ENCODE peak calls at places on chromosomes 6 and 20, in ten cellular contexts. One of them, this sample, is unnamed.

GRCh38 chr6:52872031-52872430 is 31.4 kb upstream of the GSTA5 start:
- DNase-seq in mammary epithelial cell: no peak
- DNase-seq in suprapubic skin: no peak
- DNase-seq in Peyer's patch: no peak
- DNase-seq in transverse colon: no peak
- DNase-seq in sigmoid colon: no peak
- DNase-seq in left ventricle myocardium inferior: no peak
- DNase-seq in body of pancreas: no peak
- DNase-seq in testis: no peak
- DNase-seq in ovary: no peak
- DNase-seq in this sample: no peak

GRCh38 chr6:46743425-46744158 is 3.1 kb upstream of the ANKRD66 start:
- DNase-seq in Peyer's patch: no peak
- DNase-seq in suprapubic skin: no peak
- DNase-seq in left ventricle myocardium inferior: no peak
- DNase-seq in mammary epithelial cell: no peak
- DNase-seq in ovary: no peak
- DNase-seq in transverse colon: no peak
- DNase-seq in body of pancreas: no peak
- DNase-seq in testis: no peak
- DNase-seq in sigmoid colon: no peak
- DNase-seq in this sample: no peak

GRCh38 chr6:37699138-37699766 is 1.6 kb upstream of the MDGA1 start:
- DNase-seq in body of pancreas: peak; percentile 58
- DNase-seq in testis: peak; percentile 28
- DNase-seq in sigmoid colon: no peak
- DNase-seq in transverse colon: peak; percentile 63
- DNase-seq in Peyer's patch: no peak
- DNase-seq in mammary epithelial cell: no peak
- DNase-seq in suprapubic skin: no peak
- DNase-seq in ovary: no peak
- DNase-seq in left ventricle myocardium inferior: no peak
- DNase-seq in this sample: no peak

GRCh38 chr20:35093245-35093884 is 758 bp upstream of the TRPC4AP start:
- DNase-seq in suprapubic skin: no peak
- DNase-seq in sigmoid colon: no peak
- DNase-seq in transverse colon: no peak
- DNase-seq in Peyer's patch: no peak
- DNase-seq in left ventricle myocardium inferior: no peak
- DNase-seq in ovary: no peak
- DNase-seq in mammary epithelial cell: peak; percentile 71
- DNase-seq in body of pancreas: no peak
- DNase-seq in testis: no peak
- DNase-seq in this sample: no peak

GRCh38 chr6:146781836-146782235 is 183.1 kb downstream of the ADGB start:
- DNase-seq in ovary: no peak
- DNase-seq in sigmoid colon: no peak
- DNase-seq in left ventricle myocardium inferior: no peak
- DNase-seq in transverse colon: no peak
- DNase-seq in Peyer's patch: no peak
- DNase-seq in body of pancreas: no peak
- DNase-seq in suprapubic skin: no peak
- DNase-seq in mammary epithelial cell: no peak
- DNase-seq in testis: no peak
- DNase-seq in this sample: no peak

GRCh38 chr6:56573142-56573541 is 69.5 kb downstream of the DST start:
- DNase-seq in ovary: no peak
- DNase-seq in left ventricle myocardium inferior: no peak
- DNase-seq in body of pancreas: no peak
- DNase-seq in transverse colon: no peak
- DNase-seq in Peyer's patch: no peak
- DNase-seq in suprapubic skin: no peak
- DNase-seq in testis: no peak
- DNase-seq in sigmoid colon: no peak
- DNase-seq in mammary epithelial cell: no peak
- DNase-seq in this sample: no peak

GRCh38 chr6:166032366-166033171 is 135.1 kb downstream of the TBXT start:
- DNase-seq in body of pancreas: peak; percentile 72
- DNase-seq in mammary epithelial cell: no peak
- DNase-seq in left ventricle myocardium inferior: peak; percentile 79
- DNase-seq in ovary: peak; percentile 38
- DNase-seq in sigmoid colon: peak; percentile 85
- DNase-seq in Peyer's patch: no peak
- DNase-seq in testis: peak; percentile 31
- DNase-seq in transverse colon: peak; percentile 22
- DNase-seq in suprapubic skin: no peak
- DNase-seq in this sample: no peak

GRCh38 chr6:139879823-139880356 is 505.4 kb upstream of the CITED2 start:
- DNase-seq in sigmoid colon: no peak
- DNase-seq in suprapubic skin: no peak
- DNase-seq in left ventricle myocardium inferior: no peak
- DNase-seq in Peyer's patch: no peak
- DNase-seq in ovary: no peak
- DNase-seq in testis: no peak
- DNase-seq in transverse colon: no peak
- DNase-seq in mammary epithelial cell: no peak
- DNase-seq in body of pancreas: no peak
- DNase-seq in this sample: no peak

GRCh38 chr6:104396077-104396476 is 463.6 kb downstream of the HACE1 start:
- DNase-seq in sigmoid colon: no peak
- DNase-seq in Peyer's patch: no peak
- DNase-seq in left ventricle myocardium inferior: no peak
- DNase-seq in testis: no peak
- DNase-seq in body of pancreas: no peak
- DNase-seq in ovary: no peak
- DNase-seq in suprapubic skin: no peak
- DNase-seq in mammary epithelial cell: no peak
- DNase-seq in transverse colon: no peak
- DNase-seq in this sample: no peak

GRCh38 chr6:22062807-22063408 is 233.9 kb downstream of the PRL start:
- DNase-seq in left ventricle myocardium inferior: no peak
- DNase-seq in Peyer's patch: no peak
- DNase-seq in ovary: no peak
- DNase-seq in body of pancreas: peak; percentile 10
- DNase-seq in testis: no peak
- DNase-seq in sigmoid colon: no peak
- DNase-seq in transverse colon: no peak
- DNase-seq in mammary epithelial cell: no peak
- DNase-seq in suprapubic skin: no peak
- DNase-seq in this sample: peak; percentile 44

GRCh38 chr6:22068561-22069346 is 228.1 kb downstream of the PRL start:
- DNase-seq in sigmoid colon: no peak
- DNase-seq in transverse colon: no peak
- DNase-seq in body of pancreas: no peak
- DNase-seq in ovary: no peak
- DNase-seq in Peyer's patch: no peak
- DNase-seq in testis: no peak
- DNase-seq in suprapubic skin: no peak
- DNase-seq in mammary epithelial cell: no peak
- DNase-seq in left ventricle myocardium inferior: no peak
- DNase-seq in this sample: no peak

GRCh38 chr6:22067127-22067526 is 229.7 kb downstream of the PRL start:
- DNase-seq in suprapubic skin: no peak
- DNase-seq in testis: no peak
- DNase-seq in mammary epithelial cell: no peak
- DNase-seq in left ventricle myocardium inferior: no peak
- DNase-seq in transverse colon: no peak
- DNase-seq in body of pancreas: no peak
- DNase-seq in sigmoid colon: no peak
- DNase-seq in ovary: no peak
- DNase-seq in Peyer's patch: no peak
- DNase-seq in this sample: no peak

DNA sequence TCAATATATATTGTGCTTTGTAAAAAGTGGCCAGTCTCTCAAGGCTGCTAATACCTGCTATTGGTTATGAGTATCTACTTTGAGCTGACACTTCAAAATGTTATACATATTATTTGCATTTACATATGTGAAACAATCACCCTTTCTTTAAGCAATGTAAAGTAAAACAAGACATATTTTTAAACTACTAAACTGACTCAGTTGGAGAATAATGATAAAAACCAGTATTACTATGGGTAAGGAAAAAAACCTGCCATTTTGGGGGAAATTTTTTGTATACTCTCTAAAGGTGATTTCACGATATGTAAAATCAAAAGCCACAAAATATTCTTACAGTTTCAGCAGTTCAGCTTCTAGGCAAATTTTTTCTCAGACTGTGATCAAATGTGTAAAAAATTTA is 232.3 kb downstream of the PRL start:
- DNase-seq in Peyer's patch: no peak
- DNase-seq in left ventricle myocardium inferior: no peak
- DNase-seq in ovary: no peak
- DNase-seq in sigmoid colon: no peak
- DNase-seq in transverse colon: no peak
- DNase-seq in suprapubic skin: no peak
- DNase-seq in mammary epithelial cell: no peak
- DNase-seq in testis: no peak
- DNase-seq in body of pancreas: no peak
- DNase-seq in this sample: no peak
- H3K4me1 ChIP-seq in Peyer's patch: no peaks in the 10 kb centered on the region
- H3K4me1 ChIP-seq in left ventricle myocardium inferior: peaks cover 31% of the 10 kb centered on the region
- H3K4me1 ChIP-seq in ovary: peaks cover 5% of the 10 kb centered on the region
- H3K4me1 ChIP-seq in sigmoid colon: no peaks in the 10 kb centered on the region
- H3K4me1 ChIP-seq in transverse colon: peaks cover 9% of the 10 kb centered on the region
- H3K4me1 ChIP-seq in suprapubic skin: no peaks in the 10 kb centered on the region
- H3K4me1 ChIP-seq in mammary epithelial cell: no peaks in the 10 kb centered on the region
- H3K4me1 ChIP-seq in testis: no peaks in the 10 kb centered on the region
- H3K4me1 ChIP-seq in body of pancreas: no peaks in the 10 kb centered on the region
- H3K4me1 ChIP-seq in this sample: no peaks in the 10 kb centered on the region

GRCh38 chr6:77337392-77337791 is 125.9 kb downstream of the HTR1B start:
- DNase-seq in left ventricle myocardium inferior: no peak
- DNase-seq in body of pancreas: no peak
- DNase-seq in transverse colon: no peak
- DNase-seq in suprapubic skin: no peak
- DNase-seq in testis: no peak
- DNase-seq in sigmoid colon: no peak
- DNase-seq in mammary epithelial cell: no peak
- DNase-seq in ovary: no peak
- DNase-seq in Peyer's patch: no peak
- DNase-seq in this sample: no peak
- H3K9me3 ChIP-seq in left ventricle myocardium inferior: peaks cover 47% of the 10 kb centered on the region
- H3K9me3 ChIP-seq in body of pancreas: no peaks in the 10 kb centered on the region
- H3K9me3 ChIP-seq in transverse colon: peaks cover 17% of the 10 kb centered on the region
- H3K9me3 ChIP-seq in suprapubic skin: peaks cover 4% of the 10 kb centered on the region
- H3K9me3 ChIP-seq in testis: no peaks in the 10 kb centered on the region
- H3K9me3 ChIP-seq in sigmoid colon: no peaks in the 10 kb centered on the region
- H3K9me3 ChIP-seq in mammary epithelial cell: peaks cover 2% of the 10 kb centered on the region
- H3K9me3 ChIP-seq in ovary: no peaks in the 10 kb centered on the region
- H3K9me3 ChIP-seq in Peyer's patch: no peaks in the 10 kb centered on the region
- H3K9me3 ChIP-seq in this sample: no peaks in the 10 kb centered on the region

DNA sequence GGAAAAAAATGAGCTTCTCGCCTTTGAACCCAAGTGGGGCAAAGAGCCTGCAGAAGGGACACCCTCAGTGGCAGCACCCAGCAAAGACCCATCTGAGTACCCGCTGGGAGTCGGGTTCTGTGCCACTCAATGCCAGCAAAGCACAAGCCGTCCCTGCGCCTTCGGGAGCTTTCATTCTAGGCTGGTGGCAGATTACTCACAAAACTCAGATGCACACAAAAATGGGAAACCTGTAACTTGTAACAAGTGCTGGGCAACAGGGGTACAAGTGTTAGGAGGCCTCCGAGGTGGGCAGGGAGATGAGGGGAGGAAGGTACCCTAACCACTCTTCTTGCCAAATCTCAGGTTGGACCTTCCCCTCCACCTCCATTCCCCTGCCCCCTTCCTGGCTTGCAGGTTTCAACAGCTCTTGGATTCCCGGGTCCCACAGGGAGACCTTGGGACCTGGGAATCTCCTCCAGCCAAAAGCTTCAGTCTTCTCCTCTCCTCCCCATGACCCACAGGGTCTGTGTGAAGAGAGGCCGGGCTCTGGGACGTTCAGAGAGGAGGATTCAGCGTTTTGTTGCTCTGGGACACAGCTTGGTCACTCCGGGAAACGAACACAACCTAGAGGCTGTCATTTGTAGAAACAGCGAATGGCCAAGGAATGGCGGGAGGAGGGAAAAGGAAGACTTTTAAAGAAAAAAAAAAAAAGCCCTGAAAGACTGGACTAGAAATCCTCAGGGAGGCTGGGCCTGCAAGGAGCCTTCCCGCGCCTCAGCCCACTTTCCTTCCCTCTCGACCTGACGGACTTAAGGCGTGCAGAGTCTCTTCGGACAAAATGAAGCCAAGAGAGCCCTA is 1.2 kb upstream of the PARD6B start:
- DNase-seq in ovary: peak; percentile 33
- DNase-seq in body of pancreas: peak; percentile 33
- DNase-seq in suprapubic skin: no peak
- DNase-seq in transverse colon: peak; percentile 25
- DNase-seq in left ventricle myocardium inferior: no peak
- DNase-seq in mammary epithelial cell: no peak
- DNase-seq in Peyer's patch: peak; percentile 57
- DNase-seq in testis: peak; percentile 24
- DNase-seq in sigmoid colon: no peak
- DNase-seq in this sample: no peak
- H3K27ac ChIP-seq in ovary: peak overlapping the region; percentile 40
- H3K27ac ChIP-seq in body of pancreas: peak overlapping the region; percentile 37
- H3K27ac ChIP-seq in suprapubic skin: peak overlapping the region; percentile 76
- H3K27ac ChIP-seq in transverse colon: peak overlapping the region; percentile 89
- H3K27ac ChIP-seq in left ventricle myocardium inferior: peak overlapping the region; percentile 90
- H3K27ac ChIP-seq in mammary epithelial cell: peak overlapping the region; percentile 88
- H3K27ac ChIP-seq in Peyer's patch: peak overlapping the region; percentile 93
- H3K27ac ChIP-seq in testis: peak overlapping the region; percentile 85
- H3K27ac ChIP-seq in sigmoid colon: peak overlapping the region; percentile 75
- H3K27ac ChIP-seq in this sample: no peak overlapping the region

GRCh38 chr6:3357669-3358068 is 98.9 kb downstream of the PSMG4 start:
- DNase-seq in suprapubic skin: no peak
- DNase-seq in Peyer's patch: no peak
- DNase-seq in body of pancreas: no peak
- DNase-seq in transverse colon: no peak
- DNase-seq in sigmoid colon: peak; percentile 49
- DNase-seq in mammary epithelial cell: no peak
- DNase-seq in ovary: no peak
- DNase-seq in testis: no peak
- DNase-seq in left ventricle myocardium inferior: no peak
- DNase-seq in this sample: no peak

GRCh38 chr6:3355358-3356055 is 96.8 kb downstream of the PSMG4 start:
- DNase-seq in mammary epithelial cell: no peak
- DNase-seq in transverse colon: peak; percentile 46
- DNase-seq in sigmoid colon: peak; percentile 80
- DNase-seq in body of pancreas: peak; percentile 52
- DNase-seq in suprapubic skin: no peak
- DNase-seq in ovary: peak; percentile 63
- DNase-seq in Peyer's patch: peak; percentile 61
- DNase-seq in testis: peak; percentile 58
- DNase-seq in left ventricle myocardium inferior: no peak
- DNase-seq in this sample: no peak

GRCh38 chr6:3356824-3357420 is 98.2 kb downstream of the PSMG4 start:
- DNase-seq in suprapubic skin: no peak
- DNase-seq in Peyer's patch: no peak
- DNase-seq in left ventricle myocardium inferior: no peak
- DNase-seq in body of pancreas: peak; percentile 70
- DNase-seq in testis: no peak
- DNase-seq in ovary: no peak
- DNase-seq in sigmoid colon: no peak
- DNase-seq in transverse colon: no peak
- DNase-seq in mammary epithelial cell: no peak
- DNase-seq in this sample: no peak

GRCh38 chr6:3355011-3355357 is 96.2 kb downstream of the PSMG4 start:
- DNase-seq in body of pancreas: no peak
- DNase-seq in left ventricle myocardium inferior: no peak
- DNase-seq in ovary: no peak
- DNase-seq in Peyer's patch: no peak
- DNase-seq in testis: no peak
- DNase-seq in transverse colon: no peak
- DNase-seq in sigmoid colon: no peak
- DNase-seq in mammary epithelial cell: no peak
- DNase-seq in suprapubic skin: no peak
- DNase-seq in this sample: no peak

GRCh38 chr6:3356056-3356823 is 97.5 kb downstream of the PSMG4 start:
- DNase-seq in body of pancreas: peak; percentile 82
- DNase-seq in sigmoid colon: peak; percentile 91
- DNase-seq in Peyer's patch: peak; percentile 72
- DNase-seq in testis: peak; percentile 83
- DNase-seq in ovary: peak; percentile 75
- DNase-seq in left ventricle myocardium inferior: peak; percentile 56
- DNase-seq in suprapubic skin: peak; percentile 89
- DNase-seq in transverse colon: peak; percentile 77
- DNase-seq in mammary epithelial cell: no peak
- DNase-seq in this sample: peak; percentile 90
- H3K4me1 ChIP-seq in body of pancreas: peaks cover 64% of the 10 kb centered on the region
- H3K4me1 ChIP-seq in sigmoid colon: no peaks in the 10 kb centered on the region
- H3K4me1 ChIP-seq in Peyer's patch: no peaks in the 10 kb centered on the region
- H3K4me1 ChIP-seq in testis: peaks cover 17% of the 10 kb centered on the region
- H3K4me1 ChIP-seq in ovary: peaks cover 8% of the 10 kb centered on the region
- H3K4me1 ChIP-seq in left ventricle myocardium inferior: peaks cover 27% of the 10 kb centered on the region
- H3K4me1 ChIP-seq in suprapubic skin: peaks cover 39% of the 10 kb centered on the region
- H3K4me1 ChIP-seq in transverse colon: peaks cover 53% of the 10 kb centered on the region
- H3K4me1 ChIP-seq in mammary epithelial cell: peaks cover 37% of the 10 kb centered on the region
- H3K4me1 ChIP-seq in this sample: peaks cover 3% of the 10 kb centered on the region